ENCODE peak calls at places on chromosomes 16 and 17, in seven cellular contexts. F is endodermal cell; I is upper lobe of right lung; L is MM.1S; Q is mammary epithelial cell; H is tibial artery; R is effector memory CD4-positive, alpha-beta T cell. K is an unnamed sample. For H3K4me1, the result is how much of the 10 kb centered on the place peaks cover.

GRCh38 chr17:65261682-65262636 is 124.8 kb downstream of the RGS9 start:
- DNase-seq in L (no peak), R (no peak), Q (no peak), H (no peak), I (no peak), F (peak), K (no peak)

GRCh38 chr16:4052801-4053662 is 63.2 kb downstream of the ADCY9 start:
- DNase-seq in H (peak), F (peak), L (no peak), Q (peak), I (peak), R (no peak), K (peak)

GRCh38 chr17:1398900-1399299 is 1.1 kb downstream of the YWHAE start:
- DNase-seq in H (no peak), R (no peak), L (peak), Q (peak), I (no peak), F (no peak), K (peak)

GRCh38 chr16:84890427-84890826 is 70.6 kb downstream of the CRISPLD2 start:
- DNase-seq in Q (no peak), I (no peak), H (no peak), F (no peak), L (no peak), R (no peak), K (no peak)

GRCh38 chr16:86037999-86038922 is 139.3 kb downstream of the IRF8 start:
- DNase-seq in I (peak), H (no peak), Q (no peak), F (peak), L (no peak), R (no peak), K (no peak)

GRCh38 chr17:38892620-38893019 is 22.8 kb downstream of the LASP1 start:
- DNase-seq in F (no peak), Q (no peak), H (no peak), R (no peak), L (no peak), I (no peak), K (no peak)

GRCh38 chr17:70829876-70830275 is 660.5 kb downstream of the KCNJ2 start:
- DNase-seq in L (no peak), R (no peak), F (no peak), I (no peak), H (no peak), Q (no peak), K (no peak)

GRCh38 chr17:63497708-63498483 is 21.0 kb downstream of the ACE start:
- DNase-seq in F (peak), H (no peak), I (no peak), Q (no peak), L (peak), R (no peak), K (no peak)

GRCh38 chr16:80569440-80570105 is 28.8 kb downstream of the DYNLRB2 start:
- DNase-seq in L (no peak), H (no peak), I (no peak), F (no peak), R (no peak), Q (peak), K (no peak)

GRCh38 chr17:30551666-30552339 is 74.6 kb downstream of the GOSR1 start:
- DNase-seq in Q (no peak), L (no peak), F (peak), R (no peak), H (no peak), I (no peak), K (no peak)

GRCh38 chr17:48385303-48385702 is 44.7 kb downstream of the SKAP1 start:
- DNase-seq in F (no peak), L (no peak), H (no peak), R (no peak), I (no peak), Q (no peak), K (no peak)

GRCh38 chr17:81575836-81576235 is 23.7 kb upstream of the FAAP100 start:
- DNase-seq in R (no peak), I (no peak), H (no peak), Q (no peak), F (no peak), L (no peak), K (no peak)

GRCh38 chr16:1474471-1474795 is 395 bp downstream of the CLCN7 start:
- DNase-seq in I (no peak), Q (no peak), F (no peak), H (no peak), R (no peak), L (no peak), K (peak)
- H3K4me1 ChIP-seq in I (under half), Q (under half), F (under half), H (under half), R (under half), L (under half), K (under half)

GRCh38 chr17:29140631-29141483 is 39.3 kb downstream of the MYO18A start:
- DNase-seq in I (no peak), H (no peak), F (no peak), L (no peak), R (peak), Q (no peak), K (no peak)
- H3K4me3 ChIP-seq in I (peak), H (peak), F (no peak), L (peak), R (peak), Q (no peak), K (peak)

DNA sequence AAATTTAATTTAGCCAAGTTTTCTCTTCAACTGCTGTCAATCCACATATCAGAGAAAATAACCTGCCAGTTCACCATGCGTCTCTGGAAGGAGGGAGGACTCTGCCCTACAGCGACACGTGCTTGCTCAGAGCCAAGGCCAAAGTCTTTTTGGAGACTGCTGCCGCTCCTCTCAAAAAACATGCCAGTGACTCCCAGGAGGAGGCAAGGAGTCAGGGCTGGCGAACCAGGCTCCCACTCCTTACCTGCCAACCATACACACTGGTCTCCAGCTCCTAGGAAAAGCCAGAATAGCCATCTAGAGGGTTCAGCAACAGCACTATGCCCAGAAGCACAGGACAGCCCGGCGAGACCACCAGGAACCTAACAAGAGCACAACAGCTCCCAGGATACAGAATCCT is 73.0 kb downstream of the ANKRD11 start:
- DNase-seq in F (no peak), H (no peak), Q (no peak), R (no peak), L (no peak), I (no peak), K (no peak)
- H3K4me1 ChIP-seq in F (under half), H (under half), Q (under half), R (under half), L (under half), I (under half), K (under half)

GRCh38 chr17:78357177-78357586 is 2.7 kb downstream of the SOCS3 start:
- DNase-seq in L (no peak), F (no peak), H (no peak), R (no peak), I (peak), Q (no peak), K (peak)
- H3K4me3 ChIP-seq in L (no peak), F (peak), H (no peak), R (peak), I (peak), Q (peak), K (peak)

GRCh38 chr16:17515421-17516210 is 44.9 kb upstream of the XYLT1 start:
- DNase-seq in Q (peak), R (no peak), F (no peak), H (no peak), I (no peak), L (no peak), K (peak)
- H3K4me1 ChIP-seq in Q (under half), R (under half), F (under half), H (under half), I (under half), L (under half), K (under half)

DNA sequence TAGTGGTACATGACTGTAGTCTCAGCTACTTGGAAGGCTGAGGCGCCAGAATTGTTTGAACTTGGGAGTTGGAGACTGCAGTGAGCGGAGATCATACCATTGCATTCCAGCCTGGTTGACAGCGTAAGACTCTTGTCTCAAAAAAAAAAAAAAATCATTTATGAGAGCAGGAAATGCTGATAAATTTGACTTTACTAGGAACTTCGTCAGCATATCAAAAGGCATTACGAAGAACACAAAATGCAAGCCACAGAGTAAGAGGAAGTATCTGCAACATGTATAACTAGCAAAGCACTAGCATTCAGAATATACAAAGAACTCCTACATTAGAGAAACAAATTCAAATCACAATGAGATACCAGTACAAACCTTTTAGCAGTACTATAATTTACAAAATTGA is 279.3 kb downstream of the ZFHX3 start:
- DNase-seq in L (no peak), I (no peak), H (no peak), Q (no peak), F (no peak), R (no peak), K (no peak)
- H3K4me3 ChIP-seq in L (no peak), I (no peak), H (no peak), Q (no peak), F (no peak), R (no peak), K (no peak)